ENCODE peak calls at places on chromosome 17, in ten cellular contexts. One of them, this sample, is unnamed.

GRCh38 chr17:80924807-80925610 is 66.6 kb upstream of the CHMP6 start:
- DNase-seq in NCI-H1105 treated with DMSO at 0.1 percent for 48 hours: no peak
- DNase-seq in non-pigmented ciliary epithelial cell: no peak
- DNase-seq in ELR: no peak
- DNase-seq in occipital lobe: no peak
- DNase-seq in SHP77: no peak
- DNase-seq in endothelial cell: no peak
- DNase-seq in H54: no peak
- DNase-seq in pancreas: peak; percentile 41
- DNase-seq in neural progenitor cell: no peak
- DNase-seq in this sample: no peak

GRCh38 chr17:48198950-48199541 is 91.5 kb downstream of the SNX11 start:
- DNase-seq in H54: no peak
- DNase-seq in SHP77: peak; percentile 69
- DNase-seq in NCI-H1105 treated with DMSO at 0.1 percent for 48 hours: no peak
- DNase-seq in occipital lobe: no peak
- DNase-seq in ELR: no peak
- DNase-seq in neural progenitor cell: no peak
- DNase-seq in endothelial cell: no peak
- DNase-seq in pancreas: no peak
- DNase-seq in non-pigmented ciliary epithelial cell: no peak
- DNase-seq in this sample: no peak

GRCh38 chr17:32261521-32261792 is 4.2 kb upstream of the RHBDL3 start:
- DNase-seq in H54: no peak
- DNase-seq in endothelial cell: no peak
- DNase-seq in SHP77: no peak
- DNase-seq in pancreas: no peak
- DNase-seq in neural progenitor cell: no peak
- DNase-seq in occipital lobe: no peak
- DNase-seq in NCI-H1105 treated with DMSO at 0.1 percent for 48 hours: no peak
- DNase-seq in ELR: no peak
- DNase-seq in non-pigmented ciliary epithelial cell: no peak
- DNase-seq in this sample: no peak

GRCh38 chr17:56594528-56595418 is 1.3 kb downstream of the NOG start:
- DNase-seq in pancreas: peak; percentile 57
- DNase-seq in SHP77: no peak
- DNase-seq in occipital lobe: no peak
- DNase-seq in endothelial cell: peak; percentile 12
- DNase-seq in non-pigmented ciliary epithelial cell: no peak
- DNase-seq in ELR: peak; percentile 67
- DNase-seq in NCI-H1105 treated with DMSO at 0.1 percent for 48 hours: no peak
- DNase-seq in H54: peak; percentile 33
- DNase-seq in neural progenitor cell: peak; percentile 63
- DNase-seq in this sample: no peak

GRCh38 chr17:74156878-74157277 is 46.6 kb upstream of the RPL38 start:
- DNase-seq in neural progenitor cell: no peak
- DNase-seq in ELR: no peak
- DNase-seq in NCI-H1105 treated with DMSO at 0.1 percent for 48 hours: no peak
- DNase-seq in occipital lobe: no peak
- DNase-seq in pancreas: no peak
- DNase-seq in H54: no peak
- DNase-seq in endothelial cell: no peak
- DNase-seq in SHP77: no peak
- DNase-seq in non-pigmented ciliary epithelial cell: no peak
- DNase-seq in this sample: no peak

GRCh38 chr17:20213429-20213828 is 204.3 kb downstream of the SPECC1 start:
- DNase-seq in NCI-H1105 treated with DMSO at 0.1 percent for 48 hours: no peak
- DNase-seq in neural progenitor cell: no peak
- DNase-seq in occipital lobe: no peak
- DNase-seq in pancreas: no peak
- DNase-seq in H54: no peak
- DNase-seq in ELR: no peak
- DNase-seq in SHP77: no peak
- DNase-seq in non-pigmented ciliary epithelial cell: no peak
- DNase-seq in endothelial cell: no peak
- DNase-seq in this sample: no peak

GRCh38 chr17:12659500-12659899 is 6.2 kb upstream of the MYOCD start:
- DNase-seq in SHP77: no peak
- DNase-seq in non-pigmented ciliary epithelial cell: no peak
- DNase-seq in neural progenitor cell: no peak
- DNase-seq in H54: no peak
- DNase-seq in pancreas: no peak
- DNase-seq in NCI-H1105 treated with DMSO at 0.1 percent for 48 hours: no peak
- DNase-seq in ELR: peak; percentile 43
- DNase-seq in occipital lobe: no peak
- DNase-seq in endothelial cell: no peak
- DNase-seq in this sample: no peak

GRCh38 chr17:181213-182163 is at the start of gene DOC2B:
- DNase-seq in neural progenitor cell: peak; percentile 83
- DNase-seq in ELR: no peak
- DNase-seq in SHP77: no peak
- DNase-seq in NCI-H1105 treated with DMSO at 0.1 percent for 48 hours: no peak
- DNase-seq in pancreas: peak; percentile 87
- DNase-seq in occipital lobe: no peak
- DNase-seq in endothelial cell: peak; percentile 41
- DNase-seq in non-pigmented ciliary epithelial cell: no peak
- DNase-seq in H54: no peak
- DNase-seq in this sample: peak; percentile 77

GRCh38 chr17:45149669-45150603 is 1.7 kb downstream of the HEXIM1 start:
- DNase-seq in ELR: peak; percentile 78
- DNase-seq in SHP77: no peak
- DNase-seq in non-pigmented ciliary epithelial cell: no peak
- DNase-seq in endothelial cell: peak; percentile 42
- DNase-seq in H54: no peak
- DNase-seq in NCI-H1105 treated with DMSO at 0.1 percent for 48 hours: peak; percentile 17
- DNase-seq in pancreas: peak; percentile 79
- DNase-seq in neural progenitor cell: peak; percentile 66
- DNase-seq in occipital lobe: peak; percentile 69
- DNase-seq in this sample: peak; percentile 58

GRCh38 chr17:48375356-48375755 is 54.7 kb downstream of the SKAP1 start:
- DNase-seq in ELR: peak; percentile 44
- DNase-seq in H54: no peak
- DNase-seq in endothelial cell: no peak
- DNase-seq in non-pigmented ciliary epithelial cell: peak; percentile 46
- DNase-seq in pancreas: no peak
- DNase-seq in neural progenitor cell: no peak
- DNase-seq in NCI-H1105 treated with DMSO at 0.1 percent for 48 hours: no peak
- DNase-seq in occipital lobe: no peak
- DNase-seq in SHP77: no peak
- DNase-seq in this sample: no peak

GRCh38 chr17:19723967-19724366 is 7.6 kb upstream of the SLC47A2 start:
- DNase-seq in SHP77: no peak
- DNase-seq in NCI-H1105 treated with DMSO at 0.1 percent for 48 hours: peak; percentile 1
- DNase-seq in neural progenitor cell: no peak
- DNase-seq in occipital lobe: no peak
- DNase-seq in non-pigmented ciliary epithelial cell: no peak
- DNase-seq in ELR: no peak
- DNase-seq in endothelial cell: no peak
- DNase-seq in H54: no peak
- DNase-seq in pancreas: no peak
- DNase-seq in this sample: no peak

GRCh38 chr17:21252289-21252874 is 828 bp downstream of the NATD1 start:
- DNase-seq in ELR: no peak
- DNase-seq in neural progenitor cell: peak; percentile 33
- DNase-seq in non-pigmented ciliary epithelial cell: no peak
- DNase-seq in NCI-H1105 treated with DMSO at 0.1 percent for 48 hours: no peak
- DNase-seq in SHP77: no peak
- DNase-seq in H54: no peak
- DNase-seq in endothelial cell: no peak
- DNase-seq in pancreas: no peak
- DNase-seq in occipital lobe: no peak
- DNase-seq in this sample: peak; percentile 39

GRCh38 chr17:76748657-76749056 is 10.7 kb downstream of the MFSD11 start:
- DNase-seq in occipital lobe: no peak
- DNase-seq in NCI-H1105 treated with DMSO at 0.1 percent for 48 hours: no peak
- DNase-seq in ELR: no peak
- DNase-seq in endothelial cell: no peak
- DNase-seq in pancreas: no peak
- DNase-seq in H54: no peak
- DNase-seq in neural progenitor cell: no peak
- DNase-seq in non-pigmented ciliary epithelial cell: no peak
- DNase-seq in SHP77: no peak
- DNase-seq in this sample: no peak

GRCh38 chr17:31008374-31009035 is 37.7 kb downstream of the RNF135 start:
- DNase-seq in NCI-H1105 treated with DMSO at 0.1 percent for 48 hours: peak; percentile 57
- DNase-seq in pancreas: peak; percentile 87
- DNase-seq in H54: no peak
- DNase-seq in neural progenitor cell: peak; percentile 85
- DNase-seq in ELR: peak; percentile 79
- DNase-seq in endothelial cell: peak; percentile 64
- DNase-seq in non-pigmented ciliary epithelial cell: peak; percentile 6
- DNase-seq in occipital lobe: peak; percentile 68
- DNase-seq in SHP77: no peak
- DNase-seq in this sample: peak; percentile 71

GRCh38 chr17:21218101-21218500 is 4.1 kb upstream of the TMEM11 start:
- DNase-seq in endothelial cell: no peak
- DNase-seq in SHP77: no peak
- DNase-seq in non-pigmented ciliary epithelial cell: no peak
- DNase-seq in pancreas: no peak
- DNase-seq in ELR: peak; percentile 24
- DNase-seq in NCI-H1105 treated with DMSO at 0.1 percent for 48 hours: no peak
- DNase-seq in occipital lobe: no peak
- DNase-seq in H54: peak; percentile 26
- DNase-seq in neural progenitor cell: peak; percentile 24
- DNase-seq in this sample: no peak

GRCh38 chr17:9987779-9988585 is 82.9 kb upstream of the RCVRN start:
- DNase-seq in H54: peak; percentile 55
- DNase-seq in pancreas: no peak
- DNase-seq in ELR: peak; percentile 30
- DNase-seq in non-pigmented ciliary epithelial cell: no peak
- DNase-seq in neural progenitor cell: peak; percentile 59
- DNase-seq in NCI-H1105 treated with DMSO at 0.1 percent for 48 hours: no peak
- DNase-seq in occipital lobe: no peak
- DNase-seq in endothelial cell: peak; percentile 55
- DNase-seq in SHP77: no peak
- DNase-seq in this sample: peak; percentile 55

GRCh38 chr17:28584434-28584833 is 7.7 kb upstream of the ALDOC start:
- DNase-seq in occipital lobe: no peak
- DNase-seq in ELR: no peak
- DNase-seq in NCI-H1105 treated with DMSO at 0.1 percent for 48 hours: no peak
- DNase-seq in pancreas: no peak
- DNase-seq in neural progenitor cell: no peak
- DNase-seq in SHP77: no peak
- DNase-seq in non-pigmented ciliary epithelial cell: no peak
- DNase-seq in endothelial cell: no peak
- DNase-seq in H54: no peak
- DNase-seq in this sample: no peak

GRCh38 chr17:14813649-14814048 is 451.5 kb downstream of the PMP22 start:
- DNase-seq in neural progenitor cell: peak; percentile 71
- DNase-seq in SHP77: peak; percentile 36
- DNase-seq in ELR: no peak
- DNase-seq in pancreas: no peak
- DNase-seq in H54: no peak
- DNase-seq in NCI-H1105 treated with DMSO at 0.1 percent for 48 hours: peak; percentile 1
- DNase-seq in occipital lobe: no peak
- DNase-seq in endothelial cell: peak; percentile 62
- DNase-seq in non-pigmented ciliary epithelial cell: no peak
- DNase-seq in this sample: peak; percentile 21

GRCh38 chr17:9928601-9929341 is 23.7 kb upstream of the RCVRN start:
- DNase-seq in pancreas: no peak
- DNase-seq in SHP77: peak; percentile 63
- DNase-seq in endothelial cell: peak; percentile 59
- DNase-seq in non-pigmented ciliary epithelial cell: peak; percentile 61
- DNase-seq in NCI-H1105 treated with DMSO at 0.1 percent for 48 hours: peak; percentile 62
- DNase-seq in neural progenitor cell: peak; percentile 81
- DNase-seq in occipital lobe: no peak
- DNase-seq in ELR: peak; percentile 72
- DNase-seq in H54: peak; percentile 66
- DNase-seq in this sample: peak; percentile 70

GRCh38 chr17:5249615-5250014 is 15.0 kb upstream of the SCIMP start:
- DNase-seq in NCI-H1105 treated with DMSO at 0.1 percent for 48 hours: peak; percentile 82
- DNase-seq in ELR: peak; percentile 79
- DNase-seq in endothelial cell: peak; percentile 57
- DNase-seq in occipital lobe: peak; percentile 58
- DNase-seq in SHP77: peak; percentile 86
- DNase-seq in pancreas: no peak
- DNase-seq in neural progenitor cell: peak; percentile 72
- DNase-seq in H54: peak; percentile 58
- DNase-seq in non-pigmented ciliary epithelial cell: peak; percentile 46
- DNase-seq in this sample: peak; percentile 48

GRCh38 chr17:347309-347708 is 5.3 kb downstream of the RPH3AL start:
- DNase-seq in SHP77: no peak
- DNase-seq in endothelial cell: no peak
- DNase-seq in non-pigmented ciliary epithelial cell: no peak
- DNase-seq in H54: no peak
- DNase-seq in occipital lobe: no peak
- DNase-seq in neural progenitor cell: no peak
- DNase-seq in NCI-H1105 treated with DMSO at 0.1 percent for 48 hours: no peak
- DNase-seq in pancreas: no peak
- DNase-seq in ELR: no peak
- DNase-seq in this sample: no peak

GRCh38 chr17:65181237-65182061 is 44.3 kb downstream of the RGS9 start:
- DNase-seq in ELR: no peak
- DNase-seq in H54: no peak
- DNase-seq in pancreas: no peak
- DNase-seq in neural progenitor cell: no peak
- DNase-seq in NCI-H1105 treated with DMSO at 0.1 percent for 48 hours: no peak
- DNase-seq in occipital lobe: no peak
- DNase-seq in SHP77: no peak
- DNase-seq in endothelial cell: no peak
- DNase-seq in non-pigmented ciliary epithelial cell: no peak
- DNase-seq in this sample: no peak

GRCh38 chr17:77361986-77362620 is 221.3 kb downstream of the SEC14L1 start:
- DNase-seq in ELR: no peak
- DNase-seq in H54: no peak
- DNase-seq in occipital lobe: no peak
- DNase-seq in NCI-H1105 treated with DMSO at 0.1 percent for 48 hours: no peak
- DNase-seq in neural progenitor cell: no peak
- DNase-seq in non-pigmented ciliary epithelial cell: no peak
- DNase-seq in pancreas: no peak
- DNase-seq in SHP77: no peak
- DNase-seq in endothelial cell: no peak
- DNase-seq in this sample: no peak

GRCh38 chr17:40344321-40345160 is 20.0 kb downstream of the GJD3 start:
- DNase-seq in neural progenitor cell: no peak
- DNase-seq in non-pigmented ciliary epithelial cell: no peak
- DNase-seq in NCI-H1105 treated with DMSO at 0.1 percent for 48 hours: no peak
- DNase-seq in H54: no peak
- DNase-seq in ELR: no peak
- DNase-seq in SHP77: no peak
- DNase-seq in endothelial cell: no peak
- DNase-seq in pancreas: no peak
- DNase-seq in occipital lobe: no peak
- DNase-seq in this sample: no peak

GRCh38 chr17:27631409-27631755 is 394 bp downstream of the LGALS9 start:
- DNase-seq in non-pigmented ciliary epithelial cell: no peak
- DNase-seq in H54: no peak
- DNase-seq in ELR: no peak
- DNase-seq in NCI-H1105 treated with DMSO at 0.1 percent for 48 hours: no peak
- DNase-seq in SHP77: no peak
- DNase-seq in endothelial cell: no peak
- DNase-seq in pancreas: no peak
- DNase-seq in occipital lobe: no peak
- DNase-seq in neural progenitor cell: no peak
- DNase-seq in this sample: no peak

GRCh38 chr17:79414063-79414462 is 196.8 kb downstream of the RBFOX3 start:
- DNase-seq in SHP77: no peak
- DNase-seq in NCI-H1105 treated with DMSO at 0.1 percent for 48 hours: peak; percentile 71
- DNase-seq in endothelial cell: no peak
- DNase-seq in occipital lobe: no peak
- DNase-seq in non-pigmented ciliary epithelial cell: no peak
- DNase-seq in ELR: no peak
- DNase-seq in pancreas: no peak
- DNase-seq in H54: no peak
- DNase-seq in neural progenitor cell: no peak
- DNase-seq in this sample: no peak

GRCh38 chr17:18182190-18182977 is 1.2 kb upstream of the ALKBH5 start:
- DNase-seq in H54: no peak
- DNase-seq in NCI-H1105 treated with DMSO at 0.1 percent for 48 hours: no peak
- DNase-seq in SHP77: peak; percentile 25
- DNase-seq in neural progenitor cell: peak; percentile 46
- DNase-seq in occipital lobe: no peak
- DNase-seq in non-pigmented ciliary epithelial cell: no peak
- DNase-seq in pancreas: peak; percentile 64
- DNase-seq in ELR: peak; percentile 20
- DNase-seq in endothelial cell: peak; percentile 18
- DNase-seq in this sample: peak; percentile 27

GRCh38 chr17:68443974-68444464 is 13.3 kb downstream of the WIPI1 start:
- DNase-seq in H54: no peak
- DNase-seq in occipital lobe: no peak
- DNase-seq in SHP77: no peak
- DNase-seq in non-pigmented ciliary epithelial cell: no peak
- DNase-seq in pancreas: no peak
- DNase-seq in NCI-H1105 treated with DMSO at 0.1 percent for 48 hours: no peak
- DNase-seq in neural progenitor cell: no peak
- DNase-seq in ELR: no peak
- DNase-seq in endothelial cell: no peak
- DNase-seq in this sample: no peak

This sample was measured in nephron progenitor cell.